ENCODE peak calls at places on chromosomes 3 and 15, in seven cellular contexts. I is HepG2, Q is SK-N-SH, F is GM12878, E is K562, V is H1, R is HCT116. P is an unnamed sample.

GRCh38 chr3:122057676-122058075 is 2.5 kb downstream of the CD86 start:
- DNase-seq in I (no peak), Q (no peak), F (no peak), E (no peak), V (no peak), R (no peak), P (no peak)

GRCh38 chr3:54215521-54215920 is 93.2 kb downstream of the CACNA2D3 start:
- DNase-seq in I (no peak), Q (no peak), F (no peak), E (no peak), V (no peak), R (no peak), P (no peak)

GRCh38 chr15:45091161-45091560 is 22.8 kb downstream of the DUOX2 start:
- DNase-seq in I (peak), Q (no peak), F (no peak), E (peak), V (no peak), R (no peak), P (no peak)

GRCh38 chr15:56964182-56964581 is 45.7 kb downstream of the TCF12 start:
- DNase-seq in I (no peak), Q (no peak), F (peak), E (no peak), V (no peak), R (no peak), P (no peak)

GRCh38 chr3:162391301-162391700 is 894.7 kb downstream of the OTOL1 start:
- DNase-seq in I (no peak), Q (no peak), F (no peak), E (no peak), V (no peak), R (no peak), P (no peak)

GRCh38 chr3:66475386-66476020 is 25.3 kb downstream of the LRIG1 start:
- DNase-seq in I (peak), Q (no peak), F (no peak), E (no peak), V (no peak), R (no peak), P (no peak)

GRCh38 chr3:170910542-170910941 is 2.1 kb upstream of the EIF5A2 start:
- DNase-seq in I (no peak), Q (no peak), F (no peak), E (no peak), V (no peak), R (no peak), P (no peak)

GRCh38 chr15:93042211-93042610 is 46.8 kb downstream of the RGMA start:
- DNase-seq in I (no peak), Q (no peak), F (no peak), E (no peak), V (no peak), R (no peak), P (no peak)

GRCh38 chr3:111164621-111165020 is 93.0 kb downstream of the NECTIN3 start:
- DNase-seq in I (no peak), Q (no peak), F (no peak), E (no peak), V (no peak), R (no peak), P (no peak)

GRCh38 chr15:45187894-45188830 is at the start of gene SHF:
- DNase-seq in I (peak), Q (peak), F (no peak), E (peak), V (no peak), R (no peak), P (no peak)

GRCh38 chr3:65402597-65402996 is 636.1 kb downstream of the MAGI1 start:
- DNase-seq in I (no peak), Q (no peak), F (no peak), E (no peak), V (no peak), R (no peak), P (peak)

GRCh38 chr3:33831053-33831452 is 32.6 kb downstream of the PDCD6IP start:
- DNase-seq in I (no peak), Q (no peak), F (no peak), E (no peak), V (no peak), R (no peak), P (no peak)

GRCh38 chr3:11140054-11140712 is 14.1 kb upstream of the HRH1 start:
- DNase-seq in I (no peak), Q (no peak), F (peak), E (no peak), V (no peak), R (no peak), P (no peak)

GRCh38 chr15:37824717-37825382 is 109.6 kb upstream of the TMCO5A start:
- DNase-seq in I (peak), Q (no peak), F (no peak), E (peak), V (no peak), R (peak), P (peak)

GRCh38 chr15:88476635-88477038 is 9.1 kb downstream of the MRPS11 start:
- DNase-seq in I (peak), Q (peak), F (no peak), E (peak), V (no peak), R (peak), P (no peak)

GRCh38 chr3:23875326-23875725 is 41.5 kb downstream of the NKIRAS1 start:
- DNase-seq in I (no peak), Q (no peak), F (no peak), E (no peak), V (no peak), R (no peak), P (no peak)

GRCh38 chr15:25947336-25948080 is 84.4 kb upstream of the ATP10A start:
- DNase-seq in I (no peak), Q (no peak), F (no peak), E (peak), V (no peak), R (no peak), P (no peak)

GRCh38 chr3:105715372-105715771 is 153.4 kb downstream of the CBLB start:
- DNase-seq in I (no peak), Q (no peak), F (no peak), E (no peak), V (no peak), R (no peak), P (no peak)

GRCh38 chr3:193816656-193817311 is 223.8 kb downstream of the OPA1 start:
- DNase-seq in I (no peak), Q (peak), F (no peak), E (peak), V (peak), R (no peak), P (no peak)

GRCh38 chr3:179513867-179514266 is 48.9 kb upstream of the ACTL6A start:
- DNase-seq in I (no peak), Q (no peak), F (no peak), E (no peak), V (no peak), R (no peak), P (no peak)

GRCh38 chr3:115100172-115100571 is 46.9 kb downstream of the ZBTB20 start:
- DNase-seq in I (peak), Q (peak), F (peak), E (no peak), V (no peak), R (no peak), P (no peak)

GRCh38 chr3:32840086-32840841 is 22.5 kb downstream of the TRIM71 start:
- DNase-seq in I (peak), Q (no peak), F (no peak), E (no peak), V (no peak), R (no peak), P (no peak)

GRCh38 chr3:48927928-48928327 is 9.3 kb downstream of the ARIH2 start:
- DNase-seq in I (no peak), Q (no peak), F (no peak), E (no peak), V (no peak), R (no peak), P (no peak)

GRCh38 chr3:156974931-156975330 is 148.8 kb downstream of the LEKR1 start:
- DNase-seq in I (no peak), Q (peak), F (no peak), E (no peak), V (no peak), R (no peak), P (no peak)

GRCh38 chr3:59644479-59645075 is 594.8 kb upstream of the CFAP20DC start:
- DNase-seq in I (no peak), Q (no peak), F (no peak), E (no peak), V (no peak), R (no peak), P (no peak)

DNA sequence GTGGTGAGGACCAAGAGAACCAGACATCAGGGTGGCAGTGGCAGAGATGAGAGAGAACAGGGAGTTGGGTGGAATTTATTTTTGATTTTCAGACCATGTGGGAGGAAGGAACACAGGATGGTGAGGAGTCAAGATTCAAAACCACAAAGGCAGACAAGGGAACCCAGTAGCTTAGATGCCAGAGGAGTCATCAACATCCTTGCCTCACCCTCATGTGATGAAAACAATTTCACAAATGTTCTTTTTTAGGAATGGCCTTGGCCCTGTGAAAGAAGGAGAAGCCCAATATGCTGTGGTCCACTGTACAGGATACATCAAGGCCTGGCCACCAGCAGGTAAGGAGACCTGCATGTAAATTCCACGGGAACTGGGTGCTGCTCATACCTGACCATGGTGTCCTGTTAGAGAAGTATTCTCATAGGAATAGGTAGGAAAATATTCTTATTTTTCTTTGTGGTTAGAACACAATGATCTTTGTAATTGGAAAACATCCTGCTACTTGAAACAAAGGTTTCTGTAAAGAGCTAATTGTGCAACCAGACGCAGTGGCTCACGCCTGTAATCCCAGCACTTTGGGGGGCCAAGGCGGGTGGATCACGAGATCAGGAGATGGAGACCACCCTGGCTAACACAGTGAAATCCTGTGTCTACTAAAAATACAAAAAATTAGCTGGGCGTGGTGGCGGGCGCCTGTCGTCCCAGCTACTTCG is 110.0 kb downstream of the ARNT2 start:
- DNase-seq in I (no peak), Q (no peak), F (no peak), E (no peak), V (no peak), R (no peak), P (no peak)
- TF ChIP-seq SIN3A in I (no peak), Q (no peak), F (no peak), E (no peak), V (no peak), R (no peak), P (no peak)

GRCh38 chr15:84991313-84991712 is 9.7 kb downstream of the PDE8A start:
- DNase-seq in I (no peak), Q (no peak), F (no peak), E (no peak), V (no peak), R (no peak), P (no peak)

GRCh38 chr15:84996055-84996454 is 14.4 kb downstream of the PDE8A start:
- DNase-seq in I (no peak), Q (no peak), F (no peak), E (no peak), V (no peak), R (no peak), P (no peak)

GRCh38 chr15:84987949-84988624 is 6.4 kb downstream of the PDE8A start:
- DNase-seq in I (no peak), Q (no peak), F (no peak), E (no peak), V (no peak), R (no peak), P (no peak)

GRCh38 chr15:84988909-84989644 is 7.4 kb downstream of the PDE8A start:
- DNase-seq in I (no peak), Q (no peak), F (no peak), E (no peak), V (no peak), R (no peak), P (no peak)

DNA sequence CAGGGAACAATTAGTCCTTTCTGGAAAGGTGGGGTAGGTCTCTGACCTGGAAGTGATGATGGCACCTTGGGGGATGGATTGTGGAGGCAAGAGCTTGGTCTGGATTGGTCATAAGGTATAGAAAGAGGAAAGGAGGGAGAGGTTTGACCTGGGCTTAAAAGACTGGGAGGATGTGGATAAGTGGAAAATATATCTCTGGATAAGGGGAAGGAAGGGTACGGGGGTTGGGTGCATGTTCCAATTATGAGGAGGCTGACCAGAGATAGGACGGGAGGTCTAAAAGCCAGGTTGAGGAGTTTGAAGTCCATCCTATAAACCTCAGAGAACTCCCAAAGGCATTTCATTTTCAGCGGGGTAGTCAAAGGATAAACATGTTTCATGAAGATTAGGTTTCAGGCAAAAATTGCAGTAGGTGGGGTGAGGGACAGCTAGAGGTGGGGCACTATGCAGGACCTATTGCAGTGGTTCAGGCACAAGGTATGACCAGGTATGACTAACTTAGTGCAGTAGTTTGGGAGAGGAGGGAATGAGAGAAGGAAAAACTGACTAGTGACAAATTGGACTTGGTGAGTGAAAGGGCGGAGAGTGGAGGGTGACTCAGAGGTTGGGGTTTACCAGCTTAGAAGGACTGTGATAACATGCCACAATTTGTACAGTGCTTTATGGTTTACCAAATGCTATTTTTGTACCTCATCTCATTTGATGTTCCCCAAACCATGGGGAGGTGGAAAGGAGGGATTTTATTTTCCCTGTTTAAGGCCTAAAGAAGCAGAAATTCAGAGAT is 10.7 kb downstream of the PDE8A start:
- DNase-seq in I (peak), Q (no peak), F (no peak), E (peak), V (no peak), R (peak), P (peak)
- TF ChIP-seq SIN3A in I (no peak), Q (no peak), F (no peak), E (no peak), V (no peak), R (no peak), P (no peak)

DNA sequence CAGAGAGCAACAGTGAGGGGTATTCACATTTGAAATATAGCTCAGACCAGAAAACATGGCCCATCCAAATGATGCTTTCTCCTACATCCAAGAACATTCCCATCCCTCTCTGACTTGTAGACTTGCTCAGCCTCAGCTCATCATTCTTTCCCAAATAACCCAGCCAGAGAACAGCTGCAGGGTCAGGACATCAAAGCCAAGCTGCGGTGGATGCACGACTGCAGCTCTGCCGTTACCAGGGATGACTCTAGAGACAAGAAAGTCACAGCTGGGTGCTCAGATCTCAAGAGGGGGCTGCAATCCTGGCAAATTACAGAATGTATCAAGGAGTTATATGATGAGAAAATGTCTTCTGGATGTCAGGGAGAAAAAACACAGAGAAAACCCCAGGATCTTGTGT is 944.3 kb downstream of the NTRK3 start:
- DNase-seq in I (no peak), Q (no peak), F (no peak), E (no peak), V (no peak), R (no peak), P (no peak)
- TF ChIP-seq SIN3A in I (no peak), Q (no peak), F (no peak), E (no peak), V (no peak), R (no peak), P (no peak)

GRCh38 chr3:197501879-197502620 is 53.7 kb downstream of the BDH1 start:
- DNase-seq in I (peak), Q (peak), F (peak), E (no peak), V (peak), R (no peak), P (no peak)

GRCh38 chr3:197500812-197501211 is 55.0 kb downstream of the BDH1 start:
- DNase-seq in I (no peak), Q (no peak), F (no peak), E (no peak), V (no peak), R (no peak), P (no peak)

GRCh38 chr3:197501496-197501878 is 54.3 kb downstream of the BDH1 start:
- DNase-seq in I (peak), Q (no peak), F (peak), E (no peak), V (no peak), R (no peak), P (no peak)

GRCh38 chr3:197498499-197499241 is 57.1 kb downstream of the BDH1 start:
- DNase-seq in I (no peak), Q (no peak), F (no peak), E (no peak), V (no peak), R (no peak), P (no peak)

DNA sequence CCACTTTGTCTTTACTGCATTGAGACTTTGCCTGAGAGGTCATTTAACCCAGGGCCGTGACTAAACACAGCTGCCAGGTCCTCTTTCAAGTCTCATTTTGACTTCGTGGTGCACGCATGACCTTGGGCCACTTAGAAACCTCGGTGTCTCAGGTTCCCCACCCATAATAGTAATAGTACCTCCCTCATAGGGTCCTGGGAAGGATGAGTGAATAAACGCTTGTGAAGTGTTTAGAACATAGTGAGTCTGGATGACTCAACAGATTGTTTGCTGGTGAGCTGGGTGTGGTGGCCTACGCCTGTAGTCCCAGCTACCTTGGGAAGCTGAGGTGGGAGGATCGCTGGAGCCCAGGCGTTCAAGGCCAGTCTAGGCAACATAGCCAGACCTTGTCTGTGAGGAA is 56.3 kb downstream of the BDH1 start:
- DNase-seq in I (peak), Q (no peak), F (no peak), E (peak), V (no peak), R (peak), P (no peak)
- TF ChIP-seq SIN3A in I (no peak), Q (no peak), F (no peak), E (no peak), V (no peak), R (no peak), P (no peak)